ENCODE peak calls at places on chromosomes 11 and 22, in four cellular contexts. Q is hepatocyte, M is A673, K is psoas muscle. R is an unnamed sample.

GRCh38 chr22:48181168-48181955 is 1418.9 kb downstream of the TBC1D22A start:
- DNase-seq in Q (no peak), K (no peak), M (no peak), R (no peak)

GRCh38 chr11:76620471-76620870 is 50.1 kb downstream of the LRRC32 start:
- DNase-seq in Q (no peak), M (no peak), K (no peak), R (no peak)

GRCh38 chr11:95429376-95429907 is 198.4 kb upstream of the SESN3 start:
- DNase-seq in Q (no peak), M (no peak), K (no peak), R (no peak)

GRCh38 chr11:133506551-133507094 is 25.7 kb downstream of the OPCML start:
- DNase-seq in Q (no peak), M (no peak), K (no peak), R (no peak)

GRCh38 chr11:117094776-117095175 is 3.5 kb downstream of the SIK3 start:
- DNase-seq in Q (peak; percentile 18), M (no peak), K (no peak), R (no peak)

GRCh38 chr11:68798221-68798813 is 43.4 kb downstream of the CPT1A start:
- DNase-seq in K (peak; percentile 67), Q (no peak), M (peak; percentile 54), R (no peak)

GRCh38 chr11:119791047-119791446 is 62.0 kb upstream of the NECTIN1 start:
- DNase-seq in M (no peak), K (no peak), Q (no peak), R (no peak)

GRCh38 chr22:46573781-46574437 is 36.5 kb upstream of the CELSR1 start:
- DNase-seq in Q (no peak), M (no peak), K (peak; percentile 31), R (no peak)

GRCh38 chr22:43100223-43100622 is 10.3 kb upstream of the BIK start:
- DNase-seq in M (no peak), K (no peak), Q (no peak), R (no peak)

GRCh38 chr11:114745150-114745671 is 66.9 kb downstream of the NXPE2 start:
- DNase-seq in K (no peak), Q (no peak), M (no peak), R (no peak)

GRCh38 chr11:120168960-120169681 is 31.2 kb upstream of the TRIM29 start:
- DNase-seq in Q (peak; percentile 81), K (peak; percentile 81), M (peak; percentile 78), R (no peak)

GRCh38 chr22:44577391-44578114 is 79.5 kb upstream of the RTL6 start:
- DNase-seq in K (peak; percentile 29), Q (no peak), M (no peak), R (no peak)

GRCh38 chr22:29083576-29084566 is 11.0 kb downstream of the KREMEN1 start:
- DNase-seq in Q (no peak), K (no peak), M (no peak), R (no peak)